ENCODE peak calls at places on chromosomes 11 and 22, in eight cellular contexts. F is A549; J is psoas muscle; E is hepatocyte; X is fibroblast of the aortic adventitia; G is heart left ventricle; V is AG10803; C is CD4-positive, alpha-beta memory T cell. Q is an unnamed sample.
A peak's percentile ranks its signal among the peaks of the same experiment; 100 is the strongest.

GRCh38 chr22:27238935-27239510 is 562.5 kb downstream of the MN1 start:
- DNase-seq in F (peak; percentile 57), J (peak; percentile 85), E (peak; percentile 88), X (peak; percentile 99), G (peak; percentile 87), V (peak; percentile 97), C (no peak), Q (no peak)

GRCh38 chr11:103870821-103871309 is 165.6 kb upstream of the DDI1 start:
- DNase-seq in F (no peak), J (peak; percentile 74), E (peak; percentile 45), X (peak; percentile 78), G (peak; percentile 15), V (peak; percentile 34), C (no peak), Q (no peak)

GRCh38 chr11:127013550-127013949 is 13.0 kb upstream of the KIRREL3 start:
- DNase-seq in F (no peak), J (no peak), E (no peak), X (no peak), G (no peak), V (no peak), C (no peak), Q (no peak)

GRCh38 chr11:69981119-69981770 is 96.9 kb upstream of the ANO1 start:
- DNase-seq in F (no peak), J (peak; percentile 15), E (no peak), X (no peak), G (no peak), V (no peak), C (no peak), Q (peak; percentile 72)

GRCh38 chr11:109490953-109491733 is 69.2 kb downstream of the C11orf87 start:
- DNase-seq in F (no peak), J (no peak), E (no peak), X (peak; percentile 10), G (no peak), V (peak; percentile 85), C (no peak), Q (no peak)

GRCh38 chr11:31997955-31998354 is 92.9 kb upstream of the RCN1 start:
- DNase-seq in F (no peak), J (no peak), E (no peak), X (no peak), G (no peak), V (no peak), C (no peak), Q (no peak)

GRCh38 chr11:62726156-62727006 is 876 bp downstream of the HNRNPUL2 start:
- DNase-seq in F (no peak), J (no peak), E (no peak), X (no peak), G (no peak), V (no peak), C (no peak), Q (no peak)

GRCh38 chr11:43327987-43328386 is 16.2 kb downstream of the API5 start:
- DNase-seq in F (no peak), J (no peak), E (peak; percentile 44), X (peak; percentile 94), G (no peak), V (peak; percentile 73), C (no peak), Q (no peak)

GRCh38 chr11:112289588-112290461 is 29.2 kb upstream of the PLET1 start:
- DNase-seq in F (peak; percentile 69), J (peak; percentile 91), E (peak; percentile 89), X (peak; percentile 52), G (peak; percentile 83), V (peak; percentile 66), C (peak; percentile 86), Q (peak; percentile 97)

GRCh38 chr11:21656065-21656464 is 536.8 kb upstream of the ANO5 start:
- DNase-seq in F (no peak), J (no peak), E (no peak), X (no peak), G (no peak), V (no peak), C (no peak), Q (no peak)

GRCh38 chr11:57368106-57368826 is 12.7 kb downstream of the PRG3 start:
- DNase-seq in F (no peak), J (no peak), E (no peak), X (no peak), G (no peak), V (no peak), C (no peak), Q (no peak)

GRCh38 chr11:125886997-125887372 is 483 bp upstream of the HYLS1 start:
- DNase-seq in F (no peak), J (peak; percentile 72), E (no peak), X (peak; percentile 51), G (peak; percentile 30), V (peak; percentile 33), C (no peak), Q (peak; percentile 28)

GRCh38 chr11:46216040-46216764 is 61.3 kb upstream of the CREB3L1 start:
- DNase-seq in F (no peak), J (no peak), E (no peak), X (peak; percentile 56), G (no peak), V (no peak), C (no peak), Q (no peak)

DNA sequence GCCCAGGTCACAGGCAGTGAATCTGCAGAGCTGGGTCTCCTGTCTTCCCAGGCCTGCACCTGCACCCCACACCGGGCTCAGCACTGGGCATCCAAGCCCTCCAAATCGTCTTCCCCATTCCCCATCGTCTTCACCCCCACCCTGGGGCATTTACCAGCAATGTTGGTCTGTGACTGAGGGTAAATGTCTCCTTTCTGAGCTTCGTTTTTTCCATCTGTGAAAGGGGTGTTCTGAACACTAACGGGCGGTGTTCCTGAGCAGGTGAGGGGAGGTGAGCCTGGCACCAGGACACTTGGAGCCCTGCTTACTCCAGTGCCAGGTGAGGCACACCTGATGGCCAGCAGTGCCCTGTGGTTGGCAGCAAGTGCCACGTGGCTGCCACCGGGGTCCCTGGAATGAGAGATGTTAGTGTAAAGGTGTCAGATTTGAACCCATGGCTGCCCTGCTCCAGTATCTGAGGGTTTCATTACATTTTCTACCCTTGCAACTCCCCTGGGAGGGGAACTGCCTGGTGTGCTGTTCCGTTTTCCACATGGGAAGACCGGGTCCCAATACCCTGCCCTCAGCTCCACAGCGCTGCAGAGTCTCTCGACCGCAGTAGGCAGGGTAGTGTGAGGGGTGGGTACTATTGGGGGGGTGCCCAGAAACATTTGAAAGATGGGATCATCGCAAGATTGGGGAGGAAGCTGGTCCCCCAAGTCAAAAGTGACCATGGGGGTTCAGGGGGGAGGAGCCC is 1.9 kb downstream of the CDC42EP1 start:
- DNase-seq in F (no peak), J (peak; percentile 41), E (no peak), X (no peak), G (no peak), V (no peak), C (no peak), Q (no peak)
- H3K4me3 ChIP-seq in F (peak overlapping the region; percentile 98), J (peak overlapping the region; percentile 72), E (no peak overlapping the region), X (peak overlapping the region; percentile 88), G (peak overlapping the region; percentile 70), V (peak overlapping the region; percentile 88), C (no peak overlapping the region), Q (no peak overlapping the region)

DNA sequence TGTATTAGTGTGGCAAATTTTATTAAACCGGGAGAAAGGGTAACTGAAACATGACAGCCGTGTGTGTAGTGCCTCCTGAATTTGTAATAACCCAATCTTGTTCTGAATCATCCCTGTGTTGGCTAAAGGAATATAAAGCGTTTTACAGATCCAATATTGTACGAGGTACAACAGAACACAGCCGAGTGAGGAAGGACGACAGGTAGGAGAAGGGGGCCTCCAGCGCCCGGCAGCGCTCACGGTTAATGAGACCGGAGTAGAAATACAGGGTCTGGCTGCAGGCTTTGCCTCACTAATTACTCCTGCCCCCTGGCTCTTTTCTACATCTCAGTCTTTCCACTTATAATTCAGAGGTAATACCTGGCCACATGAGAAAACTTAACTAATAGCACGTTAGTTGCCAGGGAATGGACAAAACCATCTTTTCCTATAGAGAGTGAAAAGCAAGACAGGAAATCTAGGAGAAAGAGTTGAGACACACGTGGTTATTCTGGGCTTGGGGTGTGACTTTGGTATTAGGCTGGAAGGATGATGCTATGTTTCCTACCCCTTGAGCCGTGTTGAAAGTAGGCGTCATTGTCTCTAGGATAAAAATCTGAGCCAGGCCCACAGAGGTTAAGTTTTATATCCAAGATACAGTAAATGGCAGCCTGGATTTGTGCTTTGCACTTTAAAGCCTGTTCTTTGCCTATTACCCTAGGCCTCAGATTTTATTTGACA is 54.0 kb downstream of the GRIK4 start:
- DNase-seq in F (no peak), J (no peak), E (no peak), X (no peak), G (no peak), V (no peak), C (no peak), Q (no peak)
- H3K4me3 ChIP-seq in F (no peak overlapping the region), J (peak overlapping the region; percentile 56), E (no peak overlapping the region), X (no peak overlapping the region), G (peak overlapping the region; percentile 50), V (no peak overlapping the region), C (no peak overlapping the region), Q (peak overlapping the region; percentile 71)

DNA sequence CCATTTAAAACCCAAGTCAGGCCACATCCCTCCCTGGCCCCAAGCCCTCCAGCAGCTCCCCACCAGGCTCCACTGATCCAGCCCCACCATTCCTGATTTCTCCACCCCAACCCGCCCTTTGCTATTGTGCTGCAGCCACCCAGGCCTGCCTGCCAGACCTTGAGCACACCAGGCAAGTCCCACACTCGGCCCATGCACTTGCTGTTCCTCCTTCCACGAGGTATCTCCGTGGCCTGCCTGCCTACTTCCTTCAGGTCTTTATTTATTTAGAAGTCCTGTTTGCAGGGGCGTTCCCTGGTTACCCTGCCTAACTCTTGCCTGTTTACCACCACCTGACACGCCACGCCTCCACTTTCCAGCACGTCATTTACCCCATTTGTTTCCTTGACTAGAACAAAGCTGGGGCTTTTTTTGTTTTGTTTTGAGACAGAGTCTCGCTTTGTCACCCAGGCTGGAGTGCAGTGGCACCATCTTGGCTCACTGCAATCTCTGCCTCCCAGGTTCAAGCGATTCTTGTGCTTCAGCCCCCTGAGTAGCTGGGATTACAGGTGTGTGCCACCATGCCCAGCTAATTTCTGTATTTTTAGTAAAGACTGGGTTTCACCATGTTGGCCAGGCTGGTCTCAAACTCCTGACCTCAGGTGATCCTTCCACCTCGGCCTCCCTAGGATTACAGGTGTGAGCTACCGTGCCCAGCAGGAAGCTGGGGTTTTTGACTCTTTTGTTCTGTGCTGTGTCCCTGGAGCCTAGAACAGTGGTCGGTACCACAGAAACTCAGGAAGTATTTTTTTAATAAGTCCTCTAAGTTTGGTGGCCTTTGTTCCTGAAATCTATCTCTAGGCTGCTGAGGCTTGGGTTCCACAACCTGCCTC is 6.7 kb downstream of the CENPM start:
- DNase-seq in F (no peak), J (no peak), E (no peak), X (no peak), G (no peak), V (no peak), C (peak; percentile 99), Q (peak; percentile 66)
- H3K4me3 ChIP-seq in F (no peak overlapping the region), J (no peak overlapping the region), E (no peak overlapping the region), X (no peak overlapping the region), G (no peak overlapping the region), V (no peak overlapping the region), C (peak overlapping the region; percentile 41), Q (no peak overlapping the region)

DNA sequence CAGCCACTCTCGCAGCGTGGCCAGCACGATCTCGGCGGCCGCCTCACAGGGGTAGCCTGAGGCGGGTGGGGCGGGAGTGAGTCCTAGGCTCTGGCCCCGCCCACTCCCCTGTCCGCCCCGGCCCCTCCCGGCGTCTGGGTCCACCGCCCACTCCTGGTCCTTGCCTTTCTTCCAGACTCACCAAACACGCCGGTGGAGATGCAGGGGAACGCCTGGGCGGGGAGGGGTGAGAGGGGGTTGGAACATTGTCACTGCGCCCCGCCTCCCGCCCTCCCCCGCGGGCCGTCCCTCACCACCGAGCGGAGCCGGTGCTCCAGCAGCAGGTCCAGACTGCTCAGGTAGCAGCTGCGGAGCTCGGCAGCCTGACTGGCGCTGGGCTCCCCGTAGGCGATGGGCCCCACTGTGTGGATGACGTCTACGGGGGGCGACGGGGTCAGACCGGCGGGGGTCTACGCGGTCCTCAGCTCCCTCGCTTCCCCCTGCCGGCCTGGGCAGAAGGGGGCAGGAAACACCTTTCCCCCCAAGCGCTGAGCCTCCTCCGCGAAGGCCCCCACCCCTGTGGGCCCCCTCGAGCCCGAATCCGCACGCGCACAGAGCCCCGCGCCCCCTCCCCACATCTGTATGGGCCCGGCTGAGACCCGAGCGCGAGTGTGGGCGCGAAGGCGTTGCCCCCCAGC is 13.2 kb downstream of the OTUB1 start:
- DNase-seq in F (no peak), J (peak; percentile 71), E (peak; percentile 88), X (peak; percentile 21), G (peak; percentile 44), V (no peak), C (peak; percentile 60), Q (peak; percentile 98)
- H3K4me3 ChIP-seq in F (no peak overlapping the region), J (peak overlapping the region; percentile 53), E (no peak overlapping the region), X (no peak overlapping the region), G (peak overlapping the region; percentile 25), V (no peak overlapping the region), C (peak overlapping the region; percentile 28), Q (peak overlapping the region; percentile 56)

Q was measured in H7.